ENCODE peak calls at places on chromosomes 6 and 20, in five cellular contexts. One of them, this sample, is unnamed.

GRCh38 chr6:125477141-125477540 is 175.4 kb upstream of the HDDC2 start:
- DNase-seq in EH: no peak
- DNase-seq in adrenal gland: no peak
- DNase-seq in retina: no peak
- DNase-seq in ascending aorta: no peak
- DNase-seq in this sample: no peak

GRCh38 chr6:33983109-33983475 is 162.8 kb downstream of the GRM4 start:
- DNase-seq in EH: peak
- DNase-seq in adrenal gland: peak
- DNase-seq in retina: no peak
- DNase-seq in ascending aorta: no peak
- DNase-seq in this sample: no peak

GRCh38 chr6:143805832-143806281 is 37.3 kb upstream of the LTV1 start:
- DNase-seq in EH: peak
- DNase-seq in adrenal gland: no peak
- DNase-seq in retina: no peak
- DNase-seq in ascending aorta: no peak
- DNase-seq in this sample: no peak

GRCh38 chr6:32153252-32153834 is 598 bp upstream of the PPT2 start:
- DNase-seq in EH: peak
- DNase-seq in adrenal gland: peak
- DNase-seq in retina: no peak
- DNase-seq in ascending aorta: no peak
- DNase-seq in this sample: peak

GRCh38 chr6:137827411-137827940 is 39.6 kb upstream of the TNFAIP3 start:
- DNase-seq in EH: no peak
- DNase-seq in adrenal gland: no peak
- DNase-seq in retina: no peak
- DNase-seq in ascending aorta: no peak
- DNase-seq in this sample: no peak

GRCh38 chr20:16362642-16363041 is 210.6 kb downstream of the KIF16B start:
- DNase-seq in EH: no peak
- DNase-seq in adrenal gland: no peak
- DNase-seq in retina: no peak
- DNase-seq in ascending aorta: no peak
- DNase-seq in this sample: no peak

GRCh38 chr6:6331393-6331792 is 10.9 kb upstream of the F13A1 start:
- DNase-seq in EH: no peak
- DNase-seq in adrenal gland: no peak
- DNase-seq in retina: peak
- DNase-seq in ascending aorta: no peak
- DNase-seq in this sample: no peak

GRCh38 chr20:61352381-61353260 is 100.6 kb downstream of the CDH4 start:
- DNase-seq in EH: no peak
- DNase-seq in adrenal gland: no peak
- DNase-seq in retina: peak
- DNase-seq in ascending aorta: no peak
- DNase-seq in this sample: no peak

GRCh38 chr6:122374307-122374706 is 25.1 kb upstream of the HSF2 start:
- DNase-seq in EH: no peak
- DNase-seq in adrenal gland: no peak
- DNase-seq in retina: no peak
- DNase-seq in ascending aorta: no peak
- DNase-seq in this sample: no peak

GRCh38 chr6:131923356-131923755 is 27.8 kb downstream of the CCN2 start:
- DNase-seq in EH: peak
- DNase-seq in adrenal gland: peak
- DNase-seq in retina: peak
- DNase-seq in ascending aorta: no peak
- DNase-seq in this sample: no peak

GRCh38 chr6:12328701-12329100 is 38.5 kb downstream of the EDN1 start:
- DNase-seq in EH: no peak
- DNase-seq in adrenal gland: no peak
- DNase-seq in retina: no peak
- DNase-seq in ascending aorta: no peak
- DNase-seq in this sample: no peak

GRCh38 chr20:3172126-3172932 is 1.0 kb downstream of the LZTS3 start:
- DNase-seq in EH: no peak
- DNase-seq in adrenal gland: no peak
- DNase-seq in retina: no peak
- DNase-seq in ascending aorta: no peak
- DNase-seq in this sample: no peak